ENCODE peak calls at places on chromosomes 4 and X, in eight cellular contexts. B is Caco-2, E is AG10803, W is pancreas, M is lower leg skin, N is ovary, Z is fibroblast of the aortic adventitia, T is astrocyte of the spinal cord. S is an unnamed sample.

GRCh38 chrX:119790977-119791436 is 423 bp downstream of the RPL39 start:
- DNase-seq in M (peak; percentile 22), E (peak; percentile 49), T (peak; percentile 31), N (no peak), Z (peak; percentile 49), B (peak; percentile 30), W (peak; percentile 20), S (peak; percentile 52)

GRCh38 chr4:60042941-60043340 is 1157.2 kb upstream of the ADGRL3 start:
- DNase-seq in M (no peak), T (no peak), Z (no peak), B (no peak), E (no peak), W (no peak), N (no peak), S (no peak)

GRCh38 chrX:111719426-111720210 is 38.6 kb downstream of the ALG13 start:
- DNase-seq in E (peak; percentile 1), N (no peak), M (no peak), Z (peak; percentile 51), B (no peak), W (no peak), T (peak; percentile 12), S (peak; percentile 10)

GRCh38 chr4:19514276-19515070 is 737.2 kb upstream of the SLIT2 start:
- DNase-seq in T (no peak), N (no peak), W (no peak), E (peak; percentile 17), Z (peak; percentile 37), B (no peak), M (no peak), S (peak; percentile 20)

GRCh38 chrX:18753603-18754002 is 46.2 kb downstream of the PPEF1 start:
- DNase-seq in M (no peak), B (no peak), T (no peak), Z (no peak), E (peak; percentile 19), N (no peak), W (no peak), S (no peak)

GRCh38 chr4:111988514-111988913 is 156.7 kb upstream of the FAM241A start:
- DNase-seq in Z (no peak), N (no peak), E (no peak), W (no peak), T (no peak), B (no peak), M (no peak), S (no peak)

GRCh38 chrX:45164021-45164621 is 36.6 kb downstream of the DIPK2B start:
- DNase-seq in B (no peak), W (peak; percentile 57), T (no peak), N (no peak), M (no peak), E (no peak), Z (peak; percentile 31), S (no peak)

GRCh38 chrX:40106677-40107290 is 9.0 kb upstream of the BCOR start:
- DNase-seq in E (no peak), W (no peak), B (no peak), T (no peak), M (no peak), N (no peak), Z (no peak), S (no peak)

GRCh38 chr4:81913427-81913878 is 441.7 kb upstream of the RASGEF1B start:
- DNase-seq in M (peak; percentile 28), W (peak; percentile 22), B (peak; percentile 57), T (peak; percentile 1), Z (peak; percentile 32), N (no peak), E (peak; percentile 35), S (peak; percentile 19)

GRCh38 chr4:111781611-111782010 is 363.6 kb upstream of the FAM241A start:
- DNase-seq in M (no peak), Z (no peak), N (no peak), E (no peak), T (no peak), W (no peak), B (no peak), S (no peak)

GRCh38 chr4:101393256-101393655 is 45.9 kb upstream of the PPP3CA start:
- DNase-seq in Z (peak; percentile 16), B (no peak), W (no peak), E (peak; percentile 51), M (no peak), N (no peak), T (peak; percentile 72), S (peak; percentile 8)

GRCh38 chr4:2937146-2937857 is 25.9 kb downstream of the NOP14 start:
- DNase-seq in N (no peak), M (no peak), B (no peak), Z (no peak), E (no peak), T (peak; percentile 26), W (peak; percentile 28), S (no peak)

GRCh38 chr4:146520894-146521542 is 722 bp downstream of the SLC10A7 start:
- DNase-seq in N (no peak), W (peak; percentile 24), T (peak; percentile 53), B (peak; percentile 18), Z (peak; percentile 54), M (peak; percentile 16), E (peak; percentile 62), S (peak; percentile 80)

GRCh38 chr4:184899261-184900134 is 73.7 kb upstream of the ACSL1 start:
- DNase-seq in B (no peak), M (peak; percentile 35), Z (no peak), W (peak; percentile 62), N (no peak), T (no peak), E (peak; percentile 36), S (no peak)

GRCh38 chr4:94406668-94407437 is 44.9 kb upstream of the PDLIM5 start:
- DNase-seq in T (peak; percentile 88), Z (peak; percentile 96), M (peak; percentile 81), N (peak; percentile 62), W (peak; percentile 70), E (peak; percentile 84), B (peak; percentile 75), S (peak; percentile 93)

GRCh38 chrX:70664726-70665125 is 220.1 kb downstream of the DLG3 start:
- DNase-seq in M (no peak), Z (peak; percentile 55), N (no peak), T (peak; percentile 36), W (no peak), B (peak; percentile 7), E (peak; percentile 21), S (peak; percentile 22)

GRCh38 chr4:4941741-4942140 is 77.5 kb downstream of the CYTL1 start:
- DNase-seq in B (no peak), T (no peak), Z (no peak), M (no peak), E (no peak), W (no peak), N (no peak), S (no peak)

GRCh38 chrX:134631404-134632346 is 26.6 kb downstream of the PLAC1 start:
- DNase-seq in E (peak; percentile 90), W (no peak), N (peak; percentile 56), T (no peak), B (no peak), Z (peak; percentile 87), M (peak; percentile 12), S (peak; percentile 96)

GRCh38 chr4:121551881-121552280 is 144.9 kb downstream of the ANXA5 start:
- DNase-seq in E (no peak), M (no peak), N (no peak), Z (peak; percentile 3), T (no peak), W (no peak), B (no peak), S (no peak)

GRCh38 chr4:142352682-142353081 is 493.4 kb downstream of the INPP4B start:
- DNase-seq in N (no peak), W (no peak), E (no peak), Z (no peak), T (no peak), M (no peak), B (no peak), S (no peak)
- H3K4me3 ChIP-seq in N (no peak overlapping the region), W (no peak overlapping the region), E (no peak overlapping the region), Z (no peak overlapping the region), T (no peak overlapping the region), M (no peak overlapping the region), B (no peak overlapping the region), S (no peak overlapping the region)

DNA sequence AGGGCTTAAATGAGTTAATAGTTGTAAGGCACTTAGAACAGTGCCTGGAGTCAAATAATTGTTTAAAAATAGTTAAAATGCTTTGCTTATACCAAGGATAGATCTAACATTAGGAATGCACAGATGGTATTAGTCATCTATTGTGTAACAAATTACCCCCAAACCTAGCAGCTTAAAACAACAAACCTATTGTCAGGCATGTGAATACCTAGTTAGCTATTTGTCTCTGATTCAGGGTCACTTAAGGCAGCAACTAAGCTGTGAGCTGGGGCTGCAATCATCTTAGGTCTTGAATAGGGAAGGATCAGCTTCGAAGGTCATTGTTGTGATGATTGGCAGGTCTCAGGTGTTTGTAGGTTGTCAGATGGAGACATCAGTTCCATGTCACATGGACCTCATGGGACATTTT is 42.4 kb upstream of the AGA start:
- DNase-seq in T (peak; percentile 87), N (no peak), E (peak; percentile 94), Z (peak; percentile 88), W (no peak), B (no peak), M (no peak), S (peak; percentile 74)
- H3K4me3 ChIP-seq in T (no peak overlapping the region), N (no peak overlapping the region), E (no peak overlapping the region), Z (no peak overlapping the region), W (no peak overlapping the region), B (no peak overlapping the region), M (no peak overlapping the region), S (no peak overlapping the region)

GRCh38 chrX:41148553-41148952 is 63.3 kb downstream of the USP9X start:
- DNase-seq in T (peak; percentile 81), M (no peak), E (peak; percentile 15), W (no peak), Z (peak; percentile 51), B (no peak), N (no peak), S (peak; percentile 60)

GRCh38 chrX:41150043-41150442 is 64.8 kb downstream of the USP9X start:
- DNase-seq in E (no peak), W (no peak), N (no peak), T (no peak), M (no peak), B (no peak), Z (no peak), S (no peak)

GRCh38 chrX:41142130-41142529 is 56.9 kb downstream of the USP9X start:
- DNase-seq in M (no peak), N (no peak), B (no peak), E (peak; percentile 12), Z (no peak), T (no peak), W (no peak), S (peak; percentile 51)

GRCh38 chrX:41144873-41145272 is 59.6 kb downstream of the USP9X start:
- DNase-seq in W (no peak), Z (peak; percentile 6), E (no peak), T (no peak), B (no peak), M (no peak), N (no peak), S (no peak)

GRCh38 chrX:41145920-41146608 is 60.8 kb downstream of the USP9X start:
- DNase-seq in T (peak; percentile 90), B (no peak), M (no peak), W (no peak), E (peak; percentile 88), Z (peak; percentile 92), N (no peak), S (peak; percentile 91)
- H3K4me3 ChIP-seq in T (no peak overlapping the region), B (no peak overlapping the region), M (no peak overlapping the region), W (no peak overlapping the region), E (no peak overlapping the region), Z (no peak overlapping the region), N (no peak overlapping the region), S (no peak overlapping the region)

DNA sequence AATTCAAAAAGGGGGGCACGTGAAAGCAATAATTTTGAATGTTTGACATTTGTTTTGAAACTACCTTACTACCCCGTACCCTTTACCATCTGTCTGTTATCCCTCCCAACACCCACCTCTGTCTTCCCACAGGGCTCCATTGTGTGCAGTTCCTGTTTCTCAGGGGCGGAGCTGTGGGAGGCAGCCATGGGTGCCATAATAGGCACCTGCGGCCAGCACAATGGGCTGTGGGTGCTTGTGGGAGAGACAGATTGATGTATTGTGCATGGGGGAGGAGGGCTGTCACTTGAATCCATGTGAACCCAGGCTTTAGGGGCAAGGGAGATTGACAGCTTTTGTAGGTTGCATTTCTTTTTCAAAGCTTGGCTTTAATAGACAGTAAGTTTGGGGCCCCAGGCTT is 122.5 kb upstream of the CXorf66 start:
- DNase-seq in N (no peak), B (no peak), M (no peak), Z (no peak), T (no peak), W (no peak), E (no peak), S (no peak)
- H3K4me3 ChIP-seq in N (no peak overlapping the region), B (no peak overlapping the region), M (no peak overlapping the region), Z (no peak overlapping the region), T (no peak overlapping the region), W (no peak overlapping the region), E (no peak overlapping the region), S (no peak overlapping the region)